ENCODE peak calls at places on chromosome 14, in nine cellular contexts. L is astrocyte of the spinal cord; D is hypothalamus; A is stimulated activated naive CD8-positive, alpha-beta T cell treated with anti-CD3 and anti-CD28 coated beads, Interleukin-15, amount 100 ng/mL, for 72 hours; M is cerebellum; Y is activated CD8-positive, alpha-beta memory T cell treated with anti-CD3 and anti-CD28 coated beads for 24 hours; P is stimulated activated CD4-positive, alpha-beta T cell treated with anti-CD3 and anti-CD28 coated beads, Interleukin-2, amount 100 ng/mL, for 48 hours; G is AG04449; Q is ELR. H is an unnamed sample.

GRCh38 chr14:27623782-27624181 is 1025.9 kb upstream of the NOVA1 start:
- DNase-seq in L (no peak), D (no peak), A (no peak), M (no peak), Y (no peak), P (no peak), G (no peak), Q (no peak), H (no peak)

GRCh38 chr14:25574949-25575348 is 525.0 kb upstream of the STXBP6 start:
- DNase-seq in L (no peak), D (no peak), A (no peak), M (no peak), Y (no peak), P (no peak), G (no peak), Q (no peak), H (no peak)

GRCh38 chr14:33127531-33127930 is 188.9 kb downstream of the NPAS3 start:
- DNase-seq in L (peak), D (no peak), A (no peak), M (no peak), Y (no peak), P (no peak), G (no peak), Q (peak), H (no peak)

GRCh38 chr14:55979096-55979495 is 139.1 kb upstream of the PELI2 start:
- DNase-seq in L (no peak), D (no peak), A (no peak), M (peak), Y (no peak), P (no peak), G (no peak), Q (no peak), H (peak)

GRCh38 chr14:89409961-89410360 is 7.1 kb downstream of the FOXN3 start:
- DNase-seq in L (no peak), D (no peak), A (no peak), M (no peak), Y (no peak), P (no peak), G (no peak), Q (no peak), H (no peak)

GRCh38 chr14:104687601-104688504 is 1.6 kb upstream of the INF2 start:
- DNase-seq in L (peak), D (no peak), A (no peak), M (no peak), Y (no peak), P (no peak), G (no peak), Q (peak), H (peak)

GRCh38 chr14:69540654-69541335 is 33.9 kb downstream of the CCDC177 start:
- DNase-seq in L (no peak), D (no peak), A (no peak), M (no peak), Y (no peak), P (no peak), G (no peak), Q (no peak), H (no peak)

GRCh38 chr14:20757963-20758362 is 10.2 kb upstream of the EDDM3B start:
- DNase-seq in L (no peak), D (no peak), A (no peak), M (no peak), Y (no peak), P (peak), G (no peak), Q (no peak), H (no peak)

GRCh38 chr14:68548194-68549056 is 244.4 kb downstream of the ZFP36L1 start:
- DNase-seq in L (peak), D (peak), A (no peak), M (peak), Y (no peak), P (no peak), G (peak), Q (peak), H (peak)

GRCh38 chr14:93286212-93286890 is 46.5 kb downstream of the BTBD7 start:
- DNase-seq in L (no peak), D (no peak), A (no peak), M (no peak), Y (no peak), P (no peak), G (no peak), Q (peak), H (no peak)

H was measured in hippocampal formation.